ENCODE peak calls at places on chromosomes 3 and 15, in ten cellular contexts. F is T1000; Z is T-helper 17 cell; B is MM.1S; E is putamen; W is activated T-cell treated with anti-CD3 and anti-CD28 coated beads for 1 hour; U is NCI-H1105; V is stimulated activated naive CD8-positive, alpha-beta T cell treated with anti-CD3 and anti-CD28 coated beads, Interleukin-15, Interleukin-2, amounts not matched to agents 100 U/mL and 50 U/mL, for 24 hours; I is neural progenitor cell; A is stimulated activated CD8-positive, alpha-beta memory T cell treated with anti-CD3 and anti-CD28 coated beads, Interleukin-7, amount 100 ng/mL, for 4 hours. T is an unnamed sample.

GRCh38 chr15:39789736-39790135 is 7.1 kb upstream of the FSIP1 start:
- DNase-seq in F (no peak), Z (no peak), B (no peak), E (no peak), W (no peak), U (no peak), V (no peak), I (no peak), A (no peak), T (no peak)

GRCh38 chr3:190180268-190180667 is 59.6 kb upstream of the P3H2 start:
- DNase-seq in F (no peak), Z (no peak), B (no peak), E (no peak), W (no peak), U (no peak), V (no peak), I (no peak), A (no peak), T (no peak)

GRCh38 chr3:4223783-4224182 is 79.4 kb upstream of the SETMAR start:
- DNase-seq in F (no peak), Z (no peak), B (no peak), E (no peak), W (no peak), U (no peak), V (no peak), I (no peak), A (no peak), T (no peak)

GRCh38 chr3:194941956-194942483 is 256.3 kb downstream of the FAM43A start:
- DNase-seq in F (no peak), Z (no peak), B (no peak), E (no peak), W (no peak), U (no peak), V (no peak), I (no peak), A (no peak), T (no peak)

GRCh38 chr3:99126291-99126690 is 224.8 kb upstream of the DCBLD2 start:
- DNase-seq in F (no peak), Z (no peak), B (no peak), E (no peak), W (no peak), U (no peak), V (no peak), I (no peak), A (no peak), T (no peak)

GRCh38 chr3:60912142-60912541 is 339.1 kb downstream of the FHIT start:
- DNase-seq in F (no peak), Z (no peak), B (no peak), E (no peak), W (no peak), U (no peak), V (no peak), I (no peak), A (no peak), T (no peak)

GRCh38 chr3:188164248-188164687 is 10.3 kb downstream of the LPP start:
- DNase-seq in F (no peak), Z (no peak), B (no peak), E (no peak), W (no peak), U (no peak), V (no peak), I (no peak), A (peak), T (no peak)

GRCh38 chr3:10875914-10876313 is 59.9 kb downstream of the SLC6A11 start:
- DNase-seq in F (no peak), Z (no peak), B (no peak), E (no peak), W (no peak), U (no peak), V (no peak), I (no peak), A (no peak), T (no peak)

GRCh38 chr3:177335728-177336127 is 138.4 kb upstream of the TBL1XR1 start:
- DNase-seq in F (no peak), Z (no peak), B (no peak), E (no peak), W (no peak), U (no peak), V (no peak), I (no peak), A (no peak), T (peak)

GRCh38 chr15:48550822-48551525 is 94.5 kb downstream of the FBN1 start:
- DNase-seq in F (no peak), Z (no peak), B (no peak), E (no peak), W (no peak), U (no peak), V (no peak), I (no peak), A (no peak), T (no peak)

GRCh38 chr3:138051946-138052802 is 42.2 kb downstream of the CLDN18 start:
- DNase-seq in F (no peak), Z (no peak), B (peak), E (no peak), W (no peak), U (peak), V (peak), I (peak), A (no peak), T (no peak)

GRCh38 chr15:78739996-78740903 is 71.0 kb downstream of the ADAMTS7 start:
- DNase-seq in F (no peak), Z (peak), B (peak), E (no peak), W (peak), U (no peak), V (peak), I (peak), A (no peak), T (no peak)